ENCODE peak calls at places on chromosomes 2 and 18, in seven cellular contexts. E, O, Q, F, U, K and S are unnamed samples.
A peak's percentile ranks its signal among the peaks of the same experiment; 100 is the strongest.

GRCh38 chr2:221044781-221045180 is 527.3 kb downstream of the EPHA4 start:
- DNase-seq in K (no peak), Q (no peak), E (no peak), U (no peak), F (no peak), O (no peak), S (no peak)

GRCh38 chr18:43914017-43914416 is 636.7 kb upstream of the SYT4 start:
- DNase-seq in F (peak; percentile 31), O (no peak), Q (no peak), E (no peak), U (no peak), K (no peak), S (no peak)

GRCh38 chr2:6650311-6650710 is 215.4 kb downstream of the CMPK2 start:
- DNase-seq in F (no peak), E (no peak), K (no peak), Q (no peak), O (no peak), U (no peak), S (no peak)

GRCh38 chr2:41141146-41141791 is 689.4 kb upstream of the SLC8A1 start:
- DNase-seq in Q (no peak), U (no peak), F (no peak), E (no peak), O (no peak), K (no peak), S (no peak)

GRCh38 chr18:26621161-26622026 is 73.0 kb upstream of the KCTD1 start:
- DNase-seq in K (peak; percentile 69), F (peak; percentile 51), Q (peak; percentile 45), O (no peak), U (peak; percentile 65), E (no peak), S (no peak)

GRCh38 chr2:206845877-206846276 is 80.5 kb downstream of the FASTKD2 start:
- DNase-seq in F (no peak), K (no peak), Q (no peak), U (no peak), E (no peak), O (no peak), S (no peak)

GRCh38 chr2:176753205-176753604 is 459.4 kb upstream of the HNRNPA3 start:
- DNase-seq in F (no peak), O (no peak), K (no peak), E (no peak), U (no peak), Q (no peak), S (no peak)

GRCh38 chr18:63591725-63592124 is 4.6 kb downstream of the SERPINB13 start:
- DNase-seq in Q (no peak), K (no peak), F (no peak), E (peak; percentile 4), U (no peak), O (no peak), S (no peak)

GRCh38 chr2:224302952-224303351 is 99.0 kb downstream of the FAM124B start:
- DNase-seq in E (no peak), K (no peak), U (no peak), F (no peak), O (no peak), Q (no peak), S (no peak)

GRCh38 chr2:159307942-159308341 is 21.4 kb upstream of the WDSUB1 start:
- DNase-seq in F (no peak), Q (no peak), E (no peak), U (no peak), K (no peak), O (no peak), S (no peak)

GRCh38 chr2:236984046-236984445 is 101.6 kb upstream of the COPS8 start:
- DNase-seq in Q (no peak), K (no peak), O (no peak), E (no peak), U (no peak), F (peak; percentile 67), S (no peak)

GRCh38 chr2:25165992-25166618 is 2.3 kb downstream of the POMC start:
- DNase-seq in F (no peak), K (peak; percentile 75), O (no peak), Q (peak; percentile 68), U (peak; percentile 13), E (peak; percentile 6), S (no peak)

GRCh38 chr2:179850188-179850587 is 11.2 kb downstream of the ZNF385B start:
- DNase-seq in U (no peak), Q (no peak), K (no peak), O (no peak), E (peak; percentile 75), F (peak; percentile 65), S (no peak)

GRCh38 chr18:41391616-41392610 is 563.1 kb upstream of the PIK3C3 start:
- DNase-seq in U (peak; percentile 87), K (peak; percentile 12), E (peak; percentile 73), F (peak; percentile 56), O (no peak), Q (peak; percentile 16), S (no peak)
- TF ChIP-seq CTCF in U (peak; percentile 82), K (peak; percentile 10), E (peak; percentile 53), F (peak; percentile 65), O (peak; percentile 29), Q (no peak), S (no peak)

GRCh38 chr2:222915092-222915957 is 54.5 kb downstream of the ACSL3 start:
- DNase-seq in E (no peak), K (peak; percentile 19), O (no peak), Q (no peak), U (no peak), F (peak; percentile 52), S (no peak)
- TF ChIP-seq CTCF in E (peak; percentile 37), K (peak; percentile 26), O (peak; percentile 46), Q (peak; percentile 52), U (peak; percentile 45), F (peak; percentile 37), S (no peak)

DNA sequence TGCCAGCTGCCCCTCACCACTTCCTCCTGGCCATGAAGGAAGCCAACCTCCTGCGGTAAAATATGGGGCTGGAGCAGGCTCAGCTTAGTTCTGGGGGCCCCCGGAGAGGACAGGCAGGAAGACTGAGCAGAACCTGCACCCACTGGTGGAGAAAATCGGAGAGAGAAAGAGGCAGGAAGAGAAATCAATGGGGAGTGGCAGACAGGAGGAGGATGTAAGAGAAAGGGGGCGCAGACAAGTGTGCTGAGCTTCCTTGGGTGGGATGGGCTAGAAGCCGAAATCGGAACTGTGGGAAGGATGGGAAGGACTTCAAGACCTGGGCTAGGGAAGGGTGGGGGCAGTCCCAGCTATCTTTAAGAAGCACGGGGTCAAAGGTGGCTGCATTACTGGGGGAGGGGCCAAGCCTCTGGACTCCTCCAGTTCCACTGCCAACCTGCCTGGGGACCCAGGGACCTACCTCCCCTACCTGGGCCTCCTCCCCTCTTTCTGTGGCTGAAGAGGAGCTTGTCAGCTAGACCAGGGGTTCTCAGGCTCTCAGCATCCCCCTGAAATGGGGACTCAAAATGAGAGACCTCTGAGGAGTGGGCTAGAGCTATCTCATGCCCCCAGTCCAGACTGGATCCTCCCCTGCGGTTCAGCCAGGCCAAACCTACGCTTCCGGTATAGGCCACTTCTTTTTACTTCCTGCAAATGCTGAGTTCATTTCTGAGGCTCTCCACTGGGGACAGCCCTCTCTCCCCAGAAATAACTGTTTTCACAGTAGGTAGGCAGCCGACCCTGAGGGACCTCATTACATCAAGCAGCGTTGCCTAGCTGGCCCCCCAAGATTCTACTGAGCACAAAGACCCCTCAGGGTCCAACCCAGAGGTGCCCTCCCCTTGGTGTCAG is 33.6 kb upstream of the B3GNT7 start:
- DNase-seq in O (no peak), K (peak; percentile 68), Q (peak; percentile 10), U (no peak), F (no peak), E (no peak), S (no peak)
- TF ChIP-seq CTCF in O (no peak), K (peak; percentile 25), Q (no peak), U (no peak), F (no peak), E (no peak), S (no peak)

DNA sequence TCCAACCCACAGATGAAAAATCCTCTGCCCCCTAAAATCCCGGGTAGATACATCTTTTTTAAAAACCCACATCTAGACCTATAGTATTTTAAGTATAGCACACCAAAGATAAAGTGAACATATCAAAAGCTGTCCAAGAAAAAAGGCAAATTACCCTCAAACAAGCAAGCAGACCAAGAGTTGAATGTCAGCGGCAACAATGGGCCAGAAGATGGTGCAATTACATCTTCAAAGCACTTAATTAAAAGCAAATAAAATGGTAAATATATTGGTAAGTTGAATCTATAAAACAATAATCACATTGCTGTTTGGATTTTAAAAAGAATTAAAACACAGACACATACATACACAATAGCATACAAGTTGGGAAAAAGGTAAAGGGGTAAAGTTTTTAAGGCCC is 98.5 kb downstream of the MYOM1 start:
- DNase-seq in U (no peak), Q (no peak), O (no peak), K (peak; percentile 15), E (no peak), F (peak; percentile 56), S (no peak)
- TF ChIP-seq CTCF in U (peak; percentile 6), Q (no peak), O (no peak), K (no peak), E (no peak), F (no peak), S (no peak)

DNA sequence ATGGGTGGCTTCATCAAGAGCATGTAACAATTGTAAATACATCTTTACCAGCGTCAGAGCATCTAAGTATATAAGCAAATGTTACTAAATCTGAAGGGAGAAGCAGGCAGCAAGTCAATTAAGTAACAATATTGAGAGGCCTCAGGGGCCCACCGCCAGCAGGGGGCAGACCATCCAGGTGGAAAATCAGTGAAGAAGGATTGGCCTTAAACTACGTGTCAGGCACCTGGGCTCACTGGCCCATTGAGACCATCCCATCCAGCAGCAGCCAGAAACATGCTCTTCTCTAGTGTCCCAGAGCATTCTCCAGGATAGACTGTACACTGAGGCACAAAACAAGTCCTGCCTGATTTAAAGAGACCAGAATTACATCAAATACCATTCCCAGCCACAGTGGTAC is 96.2 kb upstream of the SNTG2 start:
- DNase-seq in E (no peak), Q (peak; percentile 66), K (peak; percentile 23), F (peak; percentile 62), O (no peak), U (peak; percentile 50), S (no peak)
- TF ChIP-seq CTCF in E (no peak), Q (peak; percentile 56), K (peak; percentile 50), F (peak; percentile 62), O (peak; percentile 45), U (peak; percentile 53), S (no peak)

GRCh38 chr18:3379685-3380084 is 70.3 kb upstream of the TGIF1 start:
- DNase-seq in K (no peak), F (no peak), E (no peak), O (no peak), U (no peak), Q (no peak), S (no peak)

GRCh38 chr18:3383381-3383915 is 66.5 kb upstream of the TGIF1 start:
- DNase-seq in U (no peak), E (peak; percentile 23), F (no peak), O (no peak), K (no peak), Q (no peak), S (no peak)

GRCh38 chr18:3384664-3385189 is 65.2 kb upstream of the TGIF1 start:
- DNase-seq in F (no peak), U (no peak), K (peak; percentile 58), O (no peak), Q (no peak), E (no peak), S (no peak)

GRCh38 chr18:3380384-3380961 is 69.5 kb upstream of the TGIF1 start:
- DNase-seq in U (no peak), F (peak; percentile 2), K (no peak), O (no peak), E (peak; percentile 50), Q (no peak), S (no peak)
- TF ChIP-seq CTCF in U (peak; percentile 16), F (no peak), K (no peak), O (no peak), E (peak; percentile 21), Q (no peak), S (no peak)